ENCODE peak calls at places on chromosomes 13 and 19, in eight cellular contexts. U is bronchial epithelial cell, V is WERI-Rb-1, X is GM23248, G is left ventricle myocardium inferior, P is mesendoderm, Z is adrenal gland, C is GM23338. A is an unnamed sample.

GRCh38 chr13:99926014-99926731 is 45.4 kb downstream of the ZIC5 start:
- DNase-seq in U (peak; percentile 62), V (no peak), X (peak; percentile 59), G (no peak), P (no peak), Z (peak; percentile 69), C (no peak), A (peak; percentile 43)

GRCh38 chr13:110015253-110015652 is 228.9 kb upstream of the IRS2 start:
- DNase-seq in U (peak; percentile 87), V (no peak), X (peak; percentile 17), G (peak; percentile 20), P (no peak), Z (no peak), C (no peak), A (no peak)

GRCh38 chr13:42762917-42763316 is 18.5 kb upstream of the FAM216B start:
- DNase-seq in U (peak; percentile 96), V (no peak), X (peak; percentile 87), G (no peak), P (peak; percentile 79), Z (no peak), C (no peak), A (no peak)

GRCh38 chr13:77779461-77780272 is 82.2 kb downstream of the SLAIN1 start:
- DNase-seq in U (peak; percentile 76), V (peak; percentile 10), X (peak; percentile 76), G (no peak), P (peak; percentile 77), Z (peak; percentile 40), C (peak; percentile 76), A (peak; percentile 67)

GRCh38 chr19:37979547-37980082 is 72.6 kb downstream of the SIPA1L3 start:
- DNase-seq in U (peak; percentile 91), V (peak; percentile 53), X (no peak), G (no peak), P (no peak), Z (no peak), C (no peak), A (no peak)

GRCh38 chr13:59099182-59099950 is 1064.4 kb downstream of the DIAPH3 start:
- DNase-seq in U (no peak), V (no peak), X (no peak), G (no peak), P (peak; percentile 25), Z (no peak), C (peak; percentile 2), A (no peak)

GRCh38 chr19:32498641-32499200 is 82.3 kb upstream of the PDCD5 start:
- DNase-seq in U (no peak), V (no peak), X (no peak), G (no peak), P (no peak), Z (no peak), C (no peak), A (no peak)

GRCh38 chr19:44812142-44812718 is 3.3 kb downstream of the BCAM start:
- DNase-seq in U (no peak), V (no peak), X (no peak), G (no peak), P (no peak), Z (no peak), C (no peak), A (no peak)

GRCh38 chr13:75931116-75931515 is 295.0 kb downstream of the LMO7 start:
- DNase-seq in U (no peak), V (no peak), X (no peak), G (no peak), P (no peak), Z (no peak), C (no peak), A (no peak)

GRCh38 chr19:53485046-53486004 is 17.8 kb downstream of the ZNF813 start:
- DNase-seq in U (no peak), V (no peak), X (no peak), G (no peak), P (peak; percentile 47), Z (no peak), C (peak; percentile 56), A (no peak)

GRCh38 chr13:35283856-35284255 is 192.6 kb downstream of the MAB21L1 start:
- DNase-seq in U (peak; percentile 80), V (no peak), X (peak; percentile 15), G (no peak), P (no peak), Z (no peak), C (no peak), A (no peak)

GRCh38 chr19:29524201-29524911 is 1.4 kb upstream of the VSTM2B start:
- DNase-seq in U (no peak), V (no peak), X (peak; percentile 9), G (peak; percentile 2), P (peak; percentile 60), Z (no peak), C (peak; percentile 70), A (no peak)

GRCh38 chr19:1026189-1027019 is at the start of gene CNN2:
- DNase-seq in U (peak; percentile 38), V (peak; percentile 71), X (peak; percentile 91), G (peak; percentile 84), P (peak; percentile 89), Z (peak; percentile 70), C (peak; percentile 93), A (peak; percentile 82)

GRCh38 chr19:17515408-17516149 is 4.1 kb downstream of the PGLS start:
- DNase-seq in U (no peak), V (no peak), X (no peak), G (no peak), P (no peak), Z (peak; percentile 69), C (no peak), A (no peak)

GRCh38 chr13:33066329-33066728 is 50.1 kb downstream of the KL start:
- DNase-seq in U (no peak), V (no peak), X (no peak), G (no peak), P (no peak), Z (no peak), C (peak; percentile 14), A (no peak)

GRCh38 chr13:65112123-65113075 is 2117.7 kb downstream of the PCDH9 start:
- DNase-seq in U (no peak), V (no peak), X (peak; percentile 3), G (no peak), P (no peak), Z (no peak), C (no peak), A (no peak)

GRCh38 chr19:41218615-41219507 is at the start of gene AXL:
- DNase-seq in U (peak; percentile 94), V (peak; percentile 53), X (peak; percentile 84), G (peak; percentile 81), P (peak; percentile 96), Z (peak; percentile 90), C (peak; percentile 98), A (peak; percentile 83)

GRCh38 chr13:109783815-109784589 is 2.4 kb downstream of the IRS2 start:
- DNase-seq in U (no peak), V (no peak), X (no peak), G (no peak), P (no peak), Z (peak; percentile 40), C (peak; percentile 32), A (no peak)

GRCh38 chr19:16210168-16210567 is 12.5 kb downstream of the AP1M1 start:
- DNase-seq in U (no peak), V (no peak), X (no peak), G (no peak), P (no peak), Z (no peak), C (no peak), A (no peak)

DNA sequence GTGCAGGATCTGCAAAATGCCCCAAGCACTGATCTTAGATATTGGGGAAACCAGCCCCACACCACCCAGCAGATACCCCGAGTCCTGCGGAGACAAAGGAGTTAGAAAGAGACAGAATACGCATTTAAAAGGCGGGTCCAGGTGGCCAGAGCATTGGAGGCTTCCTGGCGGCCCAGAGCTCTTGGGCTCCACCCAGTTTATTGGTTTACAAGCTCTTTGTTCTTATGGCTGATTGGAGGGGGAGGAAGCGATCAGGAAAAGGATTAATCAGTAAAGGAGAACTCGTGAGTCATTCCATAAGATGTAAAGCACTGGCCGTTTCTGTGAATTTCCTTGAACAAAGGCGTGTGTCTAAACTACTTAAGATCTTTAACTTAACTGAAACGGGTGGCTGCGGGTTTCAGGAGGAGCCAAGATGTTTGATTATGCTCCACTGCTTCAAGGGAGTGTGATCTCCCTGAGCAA is 926 bp downstream of the ZNF587 start:
- DNase-seq in U (peak; percentile 85), V (peak; percentile 57), X (peak; percentile 63), G (no peak), P (peak; percentile 80), Z (no peak), C (peak; percentile 86), A (no peak)
- H3K36me3 ChIP-seq in U (peaks cover 1% of the 10 kb centered on the region), V (peaks cover 17% of the 10 kb centered on the region), X (no peaks in the 10 kb centered on the region), G (peaks cover 26% of the 10 kb centered on the region), P (no peaks in the 10 kb centered on the region), Z (no peaks in the 10 kb centered on the region), C (peaks cover 14% of the 10 kb centered on the region), A (no peaks in the 10 kb centered on the region)

DNA sequence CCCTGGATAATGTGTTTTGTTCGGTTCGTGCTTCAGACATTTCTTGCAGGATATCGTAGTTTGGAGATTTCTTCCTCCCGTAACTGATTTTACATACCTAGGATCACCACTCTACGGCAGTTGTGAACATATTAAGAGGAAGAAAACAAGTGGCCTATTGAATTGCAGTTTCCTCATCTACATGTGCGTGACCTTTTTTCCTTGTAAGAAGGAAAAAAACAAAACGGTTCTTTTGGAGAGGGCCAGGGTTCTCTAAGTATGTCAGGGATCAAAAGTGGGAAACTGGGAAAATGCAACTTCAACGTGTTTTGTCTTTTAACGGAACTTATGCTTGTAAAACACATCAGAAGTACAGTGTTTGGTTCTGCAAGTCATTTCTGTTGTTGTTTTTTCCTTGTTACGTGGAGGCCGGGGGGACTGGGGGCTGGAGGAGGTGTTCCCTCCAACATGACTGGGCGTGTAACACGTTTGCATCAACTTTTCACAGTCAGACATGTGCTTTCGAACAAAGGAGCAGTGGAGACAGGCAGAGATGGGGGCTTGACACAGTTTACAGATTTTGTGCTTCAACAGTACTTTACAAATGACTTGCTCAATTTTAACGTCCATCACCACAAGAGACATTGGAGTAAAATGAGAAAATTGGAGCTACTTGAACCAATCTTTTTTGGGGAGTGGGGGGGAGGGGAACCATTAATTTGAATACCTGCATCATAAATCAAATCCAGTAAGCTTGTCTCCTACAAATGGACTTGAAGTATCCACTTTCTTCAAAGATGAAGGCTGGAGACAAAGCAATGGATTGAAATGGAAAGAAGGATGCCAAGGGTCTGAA is 3.8 kb downstream of the ZC3H4 start:
- DNase-seq in U (peak; percentile 63), V (no peak), X (peak; percentile 60), G (no peak), P (peak; percentile 60), Z (no peak), C (peak; percentile 52), A (no peak)
- H3K4me3 ChIP-seq in U (peak overlapping the region; percentile 69), V (peak overlapping the region; percentile 97), X (peak overlapping the region; percentile 78), G (peak overlapping the region; percentile 95), P (peak overlapping the region; percentile 74), Z (no peak overlapping the region), C (peak overlapping the region; percentile 92), A (peak overlapping the region; percentile 70)

DNA sequence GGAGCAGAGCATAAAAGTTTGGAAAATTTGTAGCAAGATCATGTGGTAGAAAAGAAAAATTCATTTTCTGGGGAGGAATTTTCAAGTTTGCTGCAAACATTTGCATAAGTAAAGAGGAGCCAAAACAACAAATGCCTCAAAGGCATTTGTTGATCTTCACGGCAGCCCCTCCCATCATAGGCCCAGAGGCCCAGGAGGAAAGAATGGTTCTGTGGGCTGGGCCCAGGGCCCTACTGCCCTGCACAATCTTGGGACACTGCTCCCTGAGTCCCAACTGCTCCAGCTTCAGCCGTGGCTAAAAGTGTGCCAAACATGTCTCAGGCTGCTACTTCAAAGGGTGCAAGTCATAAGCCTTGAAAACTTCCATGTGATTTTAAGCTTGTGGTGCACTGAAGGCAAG is 11.3 kb downstream of the LGALS13 start:
- DNase-seq in U (no peak), V (no peak), X (no peak), G (no peak), P (no peak), Z (no peak), C (no peak), A (no peak)
- H3K36me3 ChIP-seq in U (no peaks in the 10 kb centered on the region), V (no peaks in the 10 kb centered on the region), X (no peaks in the 10 kb centered on the region), G (no peaks in the 10 kb centered on the region), P (no peaks in the 10 kb centered on the region), Z (no peaks in the 10 kb centered on the region), C (no peaks in the 10 kb centered on the region), A (no peaks in the 10 kb centered on the region)

GRCh38 chr19:36116344-36116637 is 1.0 kb downstream of the TBCB start:
- DNase-seq in U (no peak), V (no peak), X (no peak), G (no peak), P (no peak), Z (no peak), C (no peak), A (no peak)
- H3K4me3 ChIP-seq in U (peak overlapping the region; percentile 98), V (peak overlapping the region; percentile 91), X (peak overlapping the region; percentile 77), G (peak overlapping the region; percentile 83), P (peak overlapping the region; percentile 82), Z (no peak overlapping the region), C (peak overlapping the region; percentile 98), A (no peak overlapping the region)

A was measured in testis.